ENCODE peak calls at places on chromosomes 4 and X, in five cellular contexts. J is activated CD4-positive, alpha-beta T cell treated with anti-CD3 and anti-CD28 coated beads for 24 hours; Y is SW 1271; P is RPMI8226; B is effector memory CD8-positive, alpha-beta T cell. G is an unnamed sample.

GRCh38 chr4:41784191-41784979 is 35.9 kb upstream of the PHOX2B start:
- DNase-seq in B (no peak), Y (no peak), J (no peak), P (no peak), G (no peak)

GRCh38 chr4:51943221-51943620 is 76.9 kb downstream of the LRRC66 start:
- DNase-seq in P (no peak), Y (no peak), B (no peak), J (no peak), G (no peak)

GRCh38 chr4:8278421-8279287 is 9.1 kb downstream of the HTRA3 start:
- DNase-seq in P (no peak), B (no peak), Y (no peak), J (no peak), G (no peak)

GRCh38 chr4:105630670-105631655 is 77.5 kb downstream of the INTS12 start:
- DNase-seq in J (no peak), Y (no peak), B (no peak), P (no peak), G (no peak)

GRCh38 chr4:112113786-112114185 is 31.5 kb upstream of the FAM241A start:
- DNase-seq in Y (no peak), J (no peak), B (no peak), P (no peak), G (no peak)

GRCh38 chr4:110122201-110122600 is 76.2 kb downstream of the ELOVL6 start:
- DNase-seq in Y (no peak), P (no peak), B (no peak), J (no peak), G (no peak)

GRCh38 chr4:26858035-26858918 is 2.4 kb upstream of the STIM2 start:
- DNase-seq in J (no peak), P (no peak), B (no peak), Y (no peak), G (no peak)

GRCh38 chrX:153533041-153533565 is 15.7 kb downstream of the ATP2B3 start:
- DNase-seq in P (no peak), Y (no peak), J (no peak), B (no peak), G (no peak)

GRCh38 chr4:183182873-183183725 is 84.0 kb downstream of the WWC2 start:
- DNase-seq in J (no peak), Y (peak), P (peak), B (no peak), G (peak)

G was measured in MM.1S.